ENCODE peak calls at places on chromosomes 1 and 21, in six cellular contexts. K is MM.1S, T is PC-3, L is GM23248, P is GM23338, R is HCT116. H is an unnamed sample. For H3K9me2, the result is how much of the 10 kb centered on the place peaks cover.

GRCh38 chr1:85580046-85580411 is 532 bp upstream of the CCN1 start:
- DNase-seq in K (no peak), L (peak), T (peak), R (no peak), P (peak), H (peak)

GRCh38 chr1:214331180-214331579 is 50.2 kb downstream of the SMYD2 start:
- DNase-seq in R (no peak), K (no peak), P (no peak), T (no peak), L (no peak), H (no peak)

GRCh38 chr1:52792002-52792401 is 50.6 kb upstream of the ZYG11A start:
- DNase-seq in L (no peak), P (no peak), K (no peak), T (peak), R (no peak), H (no peak)

GRCh38 chr1:193406901-193407300 is 220.5 kb upstream of the B3GALT2 start:
- DNase-seq in R (peak), L (peak), T (peak), P (peak), K (peak), H (peak)

GRCh38 chr1:119068427-119068826 is 72.0 kb downstream of the WARS2 start:
- DNase-seq in T (no peak), L (no peak), K (no peak), R (no peak), P (no peak), H (no peak)

GRCh38 chr1:81391100-81391828 is 409.5 kb upstream of the ADGRL2 start:
- DNase-seq in P (no peak), T (no peak), L (no peak), K (no peak), R (no peak), H (peak)

GRCh38 chr1:52913537-52913936 is 8.0 kb downstream of the ECHDC2 start:
- DNase-seq in R (no peak), K (no peak), P (peak), L (no peak), T (no peak), H (no peak)

GRCh38 chr1:47682786-47683350 is 245.0 kb downstream of the FOXD2 start:
- DNase-seq in K (no peak), T (no peak), P (no peak), R (no peak), L (no peak), H (no peak)

GRCh38 chr1:64328195-64328594 is 124.8 kb downstream of the UBE2U start:
- DNase-seq in K (no peak), R (no peak), T (no peak), P (no peak), L (no peak), H (no peak)

GRCh38 chr1:23123528-23123927 is 45.1 kb downstream of the LUZP1 start:
- DNase-seq in T (no peak), K (no peak), R (no peak), L (no peak), P (no peak), H (no peak)

GRCh38 chr1:33866286-33866685 is 2.4 kb downstream of the HMGB4 start:
- DNase-seq in K (no peak), R (no peak), T (no peak), L (peak), P (no peak), H (peak)

GRCh38 chr1:29879217-29879616 is 642.9 kb downstream of the PTPRU start:
- DNase-seq in R (no peak), K (no peak), L (no peak), P (no peak), T (no peak), H (no peak)

GRCh38 chr21:32463367-32463766 is 50.9 kb downstream of the EVA1C start:
- DNase-seq in P (no peak), R (peak), K (no peak), T (peak), L (no peak), H (no peak)

GRCh38 chr1:111988377-111988742 is 1.1 kb downstream of the KCND3 start:
- DNase-seq in R (no peak), L (no peak), P (no peak), T (no peak), K (no peak), H (no peak)
- TF ChIP-seq EZH2phosphoT487 in R (no peak), L (no peak), P (no peak), T (no peak), K (no peak), H (no peak)

GRCh38 chr1:15592285-15592684 is 7.4 kb upstream of the AGMAT start:
- DNase-seq in R (no peak), T (no peak), P (no peak), L (no peak), K (no peak), H (no peak)
- H3K9me2 ChIP-seq in R (under half), T (under half), P (under half), L (under half), K (under half), H (under half)

GRCh38 chr1:156436319-156437043 is 64.1 kb downstream of the MEF2D start:
- DNase-seq in T (no peak), P (peak), L (peak), K (no peak), R (no peak), H (no peak)

GRCh38 chr1:156437054-156437453 is 63.5 kb downstream of the MEF2D start:
- DNase-seq in K (no peak), R (no peak), L (no peak), P (no peak), T (no peak), H (no peak)

GRCh38 chr1:156433602-156434001 is 64.6 kb downstream of the RHBG start:
- DNase-seq in P (peak), R (no peak), L (no peak), K (peak), T (no peak), H (no peak)

GRCh38 chr1:156435551-156436318 is 64.8 kb downstream of the MEF2D start:
- DNase-seq in R (no peak), T (no peak), L (peak), P (no peak), K (no peak), H (no peak)

GRCh38 chr1:156434976-156435550 is 65.5 kb downstream of the MEF2D start:
- DNase-seq in L (no peak), R (no peak), K (no peak), P (peak), T (no peak), H (no peak)
- TF ChIP-seq EZH2 in L (no peak), R (no peak), K (no peak), P (peak), T (no peak), H (no peak)

GRCh38 chr1:246836169-246836568 is 95.6 kb downstream of the AHCTF1 start:
- DNase-seq in K (no peak), L (peak), P (no peak), T (peak), R (no peak), H (no peak)
- TF ChIP-seq EZH2phosphoT487 in K (no peak), L (no peak), P (no peak), T (no peak), R (no peak), H (no peak)

DNA sequence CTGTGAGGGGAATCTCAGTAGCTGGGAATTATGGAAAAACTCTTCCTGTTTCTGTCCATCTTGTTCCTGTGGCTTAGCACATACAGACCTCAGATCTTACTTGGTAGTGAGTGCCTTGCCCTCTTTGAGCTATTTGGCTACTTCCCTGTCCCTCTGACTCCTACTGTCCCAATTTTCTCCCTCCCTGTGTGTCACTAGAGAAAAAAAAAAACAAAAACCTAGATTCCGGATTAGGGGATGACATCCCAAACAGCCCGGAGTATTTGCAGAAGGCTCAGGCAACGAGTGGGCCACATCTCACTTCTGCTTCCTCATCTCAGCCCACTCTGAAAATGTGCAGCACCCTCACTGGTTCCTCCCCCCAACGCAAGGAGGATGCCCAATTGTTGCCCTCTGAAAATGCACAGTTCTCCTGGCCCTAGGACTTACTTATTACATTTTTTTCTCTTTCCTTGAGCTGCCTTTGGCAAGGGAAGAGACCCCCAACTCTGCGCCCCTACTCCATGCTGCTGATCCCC is 4.9 kb downstream of the NHLH1 start:
- DNase-seq in L (no peak), T (no peak), P (no peak), K (no peak), R (no peak), H (no peak)
- H3K9me2 ChIP-seq in L (under half), T (under half), P (under half), K (under half), R (under half), H (under half)

GRCh38 chr1:16161717-16162116 is 5.8 kb upstream of the EPHA2 start:
- DNase-seq in T (no peak), P (no peak), K (no peak), R (no peak), L (no peak), H (no peak)
- TF ChIP-seq EZH2 in T (no peak), P (no peak), K (no peak), R (no peak), L (no peak), H (no peak)